ENCODE peak calls at places on chromosomes 6 and 20, in four cellular contexts. One of them, this sample, is unnamed.

GRCh38 chr6:31403283-31403989 is at the start of gene MICA:
- DNase-seq in islet precursor cell: peak
- DNase-seq in cerebellar nuclear complex: no peak
- DNase-seq in activated T-cell treated with anti-CD3 and anti-CD28 coated beads for 24 hours: peak
- DNase-seq in this sample: peak

GRCh38 chr6:150567823-150568383 is 31.8 kb upstream of the PLEKHG1 start:
- DNase-seq in activated T-cell treated with anti-CD3 and anti-CD28 coated beads for 24 hours: no peak
- DNase-seq in cerebellar nuclear complex: no peak
- DNase-seq in islet precursor cell: no peak
- DNase-seq in this sample: no peak

GRCh38 chr20:7608246-7608645 is 332.0 kb downstream of the HAO1 start:
- DNase-seq in activated T-cell treated with anti-CD3 and anti-CD28 coated beads for 24 hours: no peak
- DNase-seq in islet precursor cell: peak
- DNase-seq in cerebellar nuclear complex: no peak
- DNase-seq in this sample: no peak

GRCh38 chr6:85494551-85495337 is 44.9 kb downstream of the NT5E start:
- DNase-seq in activated T-cell treated with anti-CD3 and anti-CD28 coated beads for 24 hours: no peak
- DNase-seq in cerebellar nuclear complex: no peak
- DNase-seq in islet precursor cell: no peak
- DNase-seq in this sample: no peak

GRCh38 chr6:34248198-34248726 is 544 bp downstream of the SMIM29 start:
- DNase-seq in activated T-cell treated with anti-CD3 and anti-CD28 coated beads for 24 hours: no peak
- DNase-seq in cerebellar nuclear complex: no peak
- DNase-seq in islet precursor cell: peak
- DNase-seq in this sample: peak

GRCh38 chr6:38542031-38542430 is 97.7 kb downstream of the BTBD9 start:
- DNase-seq in activated T-cell treated with anti-CD3 and anti-CD28 coated beads for 24 hours: no peak
- DNase-seq in cerebellar nuclear complex: no peak
- DNase-seq in islet precursor cell: no peak
- DNase-seq in this sample: no peak

GRCh38 chr6:135941275-135941674 is 89.8 kb downstream of the PDE7B start:
- DNase-seq in activated T-cell treated with anti-CD3 and anti-CD28 coated beads for 24 hours: no peak
- DNase-seq in islet precursor cell: no peak
- DNase-seq in cerebellar nuclear complex: no peak
- DNase-seq in this sample: no peak

GRCh38 chr20:45111799-45112471 is 3.0 kb downstream of the WFDC5 start:
- DNase-seq in activated T-cell treated with anti-CD3 and anti-CD28 coated beads for 24 hours: no peak
- DNase-seq in cerebellar nuclear complex: no peak
- DNase-seq in islet precursor cell: peak
- DNase-seq in this sample: peak

GRCh38 chr20:62227977-62228958 is 8.2 kb upstream of the HRH3 start:
- DNase-seq in islet precursor cell: peak
- DNase-seq in cerebellar nuclear complex: no peak
- DNase-seq in activated T-cell treated with anti-CD3 and anti-CD28 coated beads for 24 hours: no peak
- DNase-seq in this sample: no peak

GRCh38 chr6:2733324-2733723 is 17.4 kb downstream of the MYLK4 start:
- DNase-seq in cerebellar nuclear complex: no peak
- DNase-seq in activated T-cell treated with anti-CD3 and anti-CD28 coated beads for 24 hours: no peak
- DNase-seq in islet precursor cell: no peak
- DNase-seq in this sample: peak

GRCh38 chr20:14612389-14612788 is 275.0 kb upstream of the FLRT3 start:
- DNase-seq in cerebellar nuclear complex: no peak
- DNase-seq in activated T-cell treated with anti-CD3 and anti-CD28 coated beads for 24 hours: no peak
- DNase-seq in islet precursor cell: no peak
- DNase-seq in this sample: peak

GRCh38 chr6:116371384-116372209 is 850 bp downstream of the DSE start:
- DNase-seq in islet precursor cell: peak
- DNase-seq in activated T-cell treated with anti-CD3 and anti-CD28 coated beads for 24 hours: no peak
- DNase-seq in cerebellar nuclear complex: no peak
- DNase-seq in this sample: peak

GRCh38 chr20:47455133-47456040 is 46.3 kb upstream of the NCOA3 start:
- DNase-seq in activated T-cell treated with anti-CD3 and anti-CD28 coated beads for 24 hours: no peak
- DNase-seq in cerebellar nuclear complex: no peak
- DNase-seq in islet precursor cell: peak
- DNase-seq in this sample: no peak

GRCh38 chr20:17543531-17543961 is 12.4 kb upstream of the BFSP1 start:
- DNase-seq in activated T-cell treated with anti-CD3 and anti-CD28 coated beads for 24 hours: no peak
- DNase-seq in cerebellar nuclear complex: no peak
- DNase-seq in islet precursor cell: no peak
- DNase-seq in this sample: no peak

GRCh38 chr6:125586074-125586473 is 163.4 kb upstream of the HEY2 start:
- DNase-seq in cerebellar nuclear complex: no peak
- DNase-seq in activated T-cell treated with anti-CD3 and anti-CD28 coated beads for 24 hours: no peak
- DNase-seq in islet precursor cell: peak
- DNase-seq in this sample: no peak

GRCh38 chr20:56924976-56925695 is 296.0 kb downstream of the TFAP2C start:
- DNase-seq in activated T-cell treated with anti-CD3 and anti-CD28 coated beads for 24 hours: no peak
- DNase-seq in islet precursor cell: peak
- DNase-seq in cerebellar nuclear complex: no peak
- DNase-seq in this sample: no peak

GRCh38 chr6:43669922-43670622 is 17.5 kb downstream of the MRPS18A start:
- DNase-seq in islet precursor cell: peak
- DNase-seq in activated T-cell treated with anti-CD3 and anti-CD28 coated beads for 24 hours: no peak
- DNase-seq in cerebellar nuclear complex: no peak
- DNase-seq in this sample: no peak

GRCh38 chr6:113011803-113012202 is 664.7 kb downstream of the RFPL4B start:
- DNase-seq in activated T-cell treated with anti-CD3 and anti-CD28 coated beads for 24 hours: no peak
- DNase-seq in cerebellar nuclear complex: no peak
- DNase-seq in islet precursor cell: no peak
- DNase-seq in this sample: no peak

GRCh38 chr20:37984018-37984785 is 49.1 kb downstream of the TTI1 start:
- DNase-seq in activated T-cell treated with anti-CD3 and anti-CD28 coated beads for 24 hours: no peak
- DNase-seq in islet precursor cell: peak
- DNase-seq in cerebellar nuclear complex: no peak
- DNase-seq in this sample: no peak

GRCh38 chr20:17735206-17735804 is 35.5 kb downstream of the BANF2 start:
- DNase-seq in activated T-cell treated with anti-CD3 and anti-CD28 coated beads for 24 hours: no peak
- DNase-seq in islet precursor cell: peak
- DNase-seq in cerebellar nuclear complex: no peak
- DNase-seq in this sample: no peak

GRCh38 chr20:46438156-46438750 is 31.8 kb upstream of the ELMO2 start:
- DNase-seq in islet precursor cell: no peak
- DNase-seq in activated T-cell treated with anti-CD3 and anti-CD28 coated beads for 24 hours: no peak
- DNase-seq in cerebellar nuclear complex: no peak
- DNase-seq in this sample: peak

GRCh38 chr6:44730771-44731391 is 343.4 kb downstream of the CDC5L start:
- DNase-seq in cerebellar nuclear complex: no peak
- DNase-seq in activated T-cell treated with anti-CD3 and anti-CD28 coated beads for 24 hours: no peak
- DNase-seq in islet precursor cell: peak
- DNase-seq in this sample: no peak

GRCh38 chr6:36713846-36714245 is 16.2 kb downstream of the RAB44 start:
- DNase-seq in cerebellar nuclear complex: no peak
- DNase-seq in islet precursor cell: no peak
- DNase-seq in activated T-cell treated with anti-CD3 and anti-CD28 coated beads for 24 hours: no peak
- DNase-seq in this sample: no peak

GRCh38 chr6:164085552-164086325 is 671.2 kb downstream of the QKI start:
- DNase-seq in cerebellar nuclear complex: no peak
- DNase-seq in islet precursor cell: peak
- DNase-seq in activated T-cell treated with anti-CD3 and anti-CD28 coated beads for 24 hours: no peak
- DNase-seq in this sample: no peak

GRCh38 chr6:25882066-25882496 is 8.0 kb upstream of the SLC17A3 start:
- DNase-seq in activated T-cell treated with anti-CD3 and anti-CD28 coated beads for 24 hours: no peak
- DNase-seq in islet precursor cell: peak
- DNase-seq in cerebellar nuclear complex: no peak
- DNase-seq in this sample: no peak

GRCh38 chr6:125114248-125114858 is 39.2 kb upstream of the TPD52L1 start:
- DNase-seq in cerebellar nuclear complex: no peak
- DNase-seq in islet precursor cell: no peak
- DNase-seq in activated T-cell treated with anti-CD3 and anti-CD28 coated beads for 24 hours: peak
- DNase-seq in this sample: no peak

GRCh38 chr6:48567016-48567415 is 456.0 kb upstream of the PTCHD4 start:
- DNase-seq in activated T-cell treated with anti-CD3 and anti-CD28 coated beads for 24 hours: no peak
- DNase-seq in cerebellar nuclear complex: no peak
- DNase-seq in islet precursor cell: no peak
- DNase-seq in this sample: no peak

GRCh38 chr6:41092421-41093140 is 19.8 kb downstream of the NFYA start:
- DNase-seq in cerebellar nuclear complex: no peak
- DNase-seq in islet precursor cell: no peak
- DNase-seq in activated T-cell treated with anti-CD3 and anti-CD28 coated beads for 24 hours: no peak
- DNase-seq in this sample: no peak

GRCh38 chr6:105001063-105001462 is 44.2 kb downstream of the LIN28B start:
- DNase-seq in cerebellar nuclear complex: no peak
- DNase-seq in islet precursor cell: no peak
- DNase-seq in activated T-cell treated with anti-CD3 and anti-CD28 coated beads for 24 hours: no peak
- DNase-seq in this sample: no peak

GRCh38 chr20:58097943-58098342 is 130.5 kb downstream of the ANKRD60 start:
- DNase-seq in islet precursor cell: no peak
- DNase-seq in activated T-cell treated with anti-CD3 and anti-CD28 coated beads for 24 hours: no peak
- DNase-seq in cerebellar nuclear complex: no peak
- DNase-seq in this sample: no peak

GRCh38 chr6:165661416-165662001 is 1.5 kb downstream of the PDE10A start:
- DNase-seq in activated T-cell treated with anti-CD3 and anti-CD28 coated beads for 24 hours: no peak
- DNase-seq in cerebellar nuclear complex: no peak
- DNase-seq in islet precursor cell: no peak
- DNase-seq in this sample: no peak

GRCh38 chr20:16904751-16905150 is 156.6 kb downstream of the OTOR start:
- DNase-seq in cerebellar nuclear complex: no peak
- DNase-seq in activated T-cell treated with anti-CD3 and anti-CD28 coated beads for 24 hours: no peak
- DNase-seq in islet precursor cell: no peak
- DNase-seq in this sample: no peak

GRCh38 chr20:51628533-51629398 is 86.2 kb upstream of the NFATC2 start:
- DNase-seq in islet precursor cell: no peak
- DNase-seq in activated T-cell treated with anti-CD3 and anti-CD28 coated beads for 24 hours: no peak
- DNase-seq in cerebellar nuclear complex: no peak
- DNase-seq in this sample: no peak

GRCh38 chr6:44057238-44057930 is 69.9 kb downstream of the MRPL14 start:
- DNase-seq in cerebellar nuclear complex: no peak
- DNase-seq in activated T-cell treated with anti-CD3 and anti-CD28 coated beads for 24 hours: no peak
- DNase-seq in islet precursor cell: no peak
- DNase-seq in this sample: no peak

This sample was measured in HL-60.